ENCODE peak calls at places on chromosomes 1 and 21, in six cellular contexts. Q is GM12891, A is HepG2, S is H1, W is GM12878, K is K562. T is an unnamed sample.

GRCh38 chr1:27609618-27610240 is 5.8 kb upstream of the AHDC1 start:
- DNase-seq in A (no peak), Q (no peak), W (peak), S (no peak), K (no peak), T (no peak)

GRCh38 chr1:92755541-92756351 is 29.2 kb downstream of the EVI5 start:
- DNase-seq in K (no peak), A (no peak), W (no peak), S (no peak), Q (no peak), T (no peak)

GRCh38 chr1:942411-942821 is 16.6 kb downstream of the NOC2L start:
- DNase-seq in A (no peak), W (no peak), S (no peak), K (peak), Q (no peak), T (no peak)

GRCh38 chr1:171835891-171836290 is 5.4 kb upstream of the DNM3 start:
- DNase-seq in S (no peak), Q (no peak), W (no peak), K (no peak), A (no peak), T (no peak)

GRCh38 chr1:4203501-4203900 is 303.4 kb upstream of the C1orf174 start:
- DNase-seq in A (no peak), W (no peak), S (no peak), Q (no peak), K (no peak), T (no peak)

GRCh38 chr21:39644069-39644468 is 31.3 kb downstream of the B3GALT5 start:
- DNase-seq in Q (no peak), K (no peak), A (no peak), S (peak), W (no peak), T (no peak)

GRCh38 chr1:43000271-43000670 is 41.6 kb upstream of the SLC2A1 start:
- DNase-seq in A (no peak), Q (no peak), W (no peak), S (no peak), K (no peak), T (no peak)

GRCh38 chr1:12424150-12424549 is 193.9 kb downstream of the DHRS3 start:
- DNase-seq in Q (no peak), W (no peak), S (no peak), A (no peak), K (no peak), T (no peak)

GRCh38 chr21:41932191-41932575 is 21.6 kb downstream of the C2CD2 start:
- DNase-seq in S (no peak), K (peak), Q (no peak), A (no peak), W (no peak), T (no peak)

GRCh38 chr1:224767031-224767430 is 150.9 kb downstream of the CNIH3 start:
- DNase-seq in S (no peak), A (no peak), Q (no peak), K (no peak), W (no peak), T (no peak)

GRCh38 chr1:238647877-238648276 is 738.5 kb upstream of the CHRM3 start:
- DNase-seq in W (no peak), Q (no peak), A (no peak), S (no peak), K (no peak), T (no peak)

GRCh38 chr21:33059319-33059894 is 10.5 kb upstream of the OLIG1 start:
- DNase-seq in A (peak), Q (no peak), S (no peak), W (no peak), K (no peak), T (no peak)

GRCh38 chr1:110203021-110203661 is 7.0 kb upstream of the KCNC4 start:
- DNase-seq in Q (peak), K (peak), W (peak), A (peak), S (peak), T (peak)

GRCh38 chr1:3009021-3009420 is 12.2 kb upstream of the ACTRT2 start:
- DNase-seq in S (no peak), A (no peak), Q (no peak), W (no peak), K (no peak), T (no peak)

GRCh38 chr1:69388044-69388443 is 179.7 kb upstream of the LRRC7 start:
- DNase-seq in A (no peak), S (no peak), Q (no peak), K (no peak), W (no peak), T (no peak)

GRCh38 chr1:234775477-234776246 is 165.7 kb upstream of the IRF2BP2 start:
- DNase-seq in K (no peak), A (no peak), W (no peak), S (peak), Q (no peak), T (no peak)

GRCh38 chr1:224329484-224329841 is 509 bp downstream of the NVL start:
- DNase-seq in W (no peak), Q (no peak), K (no peak), S (no peak), A (no peak), T (no peak)

GRCh38 chr1:245583081-245583480 is 428.3 kb downstream of the KIF26B start:
- DNase-seq in S (no peak), W (no peak), A (no peak), K (no peak), Q (no peak), T (no peak)

GRCh38 chr1:153572569-153573015 is 6.9 kb upstream of the S100A2 start:
- DNase-seq in S (no peak), K (no peak), W (peak), A (peak), Q (peak), T (no peak)

GRCh38 chr1:171142081-171142450 is 43.0 kb upstream of the FMO2 start:
- DNase-seq in S (no peak), A (peak), K (no peak), W (no peak), Q (no peak), T (no peak)

GRCh38 chr1:163796394-163796821 is 474.7 kb downstream of the NUF2 start:
- DNase-seq in K (no peak), S (no peak), Q (no peak), A (no peak), W (no peak), T (no peak)

GRCh38 chr1:235180916-235181315 is 19.9 kb upstream of the RBM34 start:
- DNase-seq in A (no peak), S (no peak), Q (no peak), K (no peak), W (no peak), T (no peak)

GRCh38 chr1:227958617-227959324 is 11.0 kb upstream of the WNT9A start:
- DNase-seq in K (no peak), S (no peak), W (no peak), A (no peak), Q (no peak), T (no peak)

GRCh38 chr1:114319480-114319879 is 165.8 kb upstream of the SYT6 start:
- DNase-seq in S (no peak), Q (no peak), W (no peak), K (no peak), A (no peak), T (no peak)

GRCh38 chr1:86410879-86411278 is 13.1 kb upstream of the CLCA2 start:
- DNase-seq in K (no peak), W (no peak), A (no peak), S (no peak), Q (no peak), T (no peak)

GRCh38 chr1:192225713-192226112 is 67.5 kb downstream of the RGS18 start:
- DNase-seq in S (no peak), A (no peak), K (no peak), W (no peak), Q (no peak), T (no peak)

GRCh38 chr21:25572895-25573310 is 34.4 kb downstream of the MRPL39 start:
- DNase-seq in W (peak), K (no peak), Q (no peak), A (no peak), S (no peak), T (no peak)

GRCh38 chr1:84164156-84164555 is 20.1 kb downstream of the PRKACB start:
- DNase-seq in W (no peak), S (no peak), A (no peak), Q (no peak), K (no peak), T (no peak)

GRCh38 chr1:156284762-156285161 is 637 bp downstream of the TMEM79 start:
- DNase-seq in Q (no peak), K (no peak), S (no peak), W (no peak), A (no peak), T (no peak)

GRCh38 chr1:36530791-36531190 is 48.1 kb upstream of the CSF3R start:
- DNase-seq in A (no peak), S (no peak), Q (no peak), K (no peak), W (no peak), T (no peak)

GRCh38 chr1:225209153-225209552 is 218.7 kb downstream of the LBR start:
- DNase-seq in W (no peak), Q (no peak), S (no peak), A (peak), K (no peak), T (no peak)

GRCh38 chr21:26846036-26846931 is 1.1 kb upstream of the ADAMTS1 start:
- DNase-seq in Q (no peak), S (peak), W (no peak), K (no peak), A (no peak), T (no peak)

GRCh38 chr1:48228156-48228555 is 5.6 kb downstream of the SLC5A9 start:
- DNase-seq in K (no peak), S (peak), W (no peak), Q (no peak), A (peak), T (no peak)

GRCh38 chr1:155139895-155140629 is at the start of gene DPM3:
- DNase-seq in A (peak), Q (peak), K (peak), W (no peak), S (peak), T (peak)
- TF ChIP-seq POLR2A in A (peak), Q (no peak), K (peak), W (peak), S (no peak), T (peak)

GRCh38 chr1:71269823-71270222 is 189.0 kb upstream of the ZRANB2 start:
- DNase-seq in Q (no peak), A (no peak), W (no peak), S (no peak), K (no peak), T (no peak)
- TF ChIP-seq TAF1 in Q (no peak), A (no peak), W (no peak), S (no peak), K (no peak), T (no peak)

GRCh38 chr1:149899460-149900284 is at the start of gene BOLA1:
- DNase-seq in Q (peak), S (peak), A (peak), W (peak), K (no peak), T (peak)
- TF ChIP-seq POLR2A in Q (peak), S (peak), A (peak), W (peak), K (no peak), T (peak)

DNA sequence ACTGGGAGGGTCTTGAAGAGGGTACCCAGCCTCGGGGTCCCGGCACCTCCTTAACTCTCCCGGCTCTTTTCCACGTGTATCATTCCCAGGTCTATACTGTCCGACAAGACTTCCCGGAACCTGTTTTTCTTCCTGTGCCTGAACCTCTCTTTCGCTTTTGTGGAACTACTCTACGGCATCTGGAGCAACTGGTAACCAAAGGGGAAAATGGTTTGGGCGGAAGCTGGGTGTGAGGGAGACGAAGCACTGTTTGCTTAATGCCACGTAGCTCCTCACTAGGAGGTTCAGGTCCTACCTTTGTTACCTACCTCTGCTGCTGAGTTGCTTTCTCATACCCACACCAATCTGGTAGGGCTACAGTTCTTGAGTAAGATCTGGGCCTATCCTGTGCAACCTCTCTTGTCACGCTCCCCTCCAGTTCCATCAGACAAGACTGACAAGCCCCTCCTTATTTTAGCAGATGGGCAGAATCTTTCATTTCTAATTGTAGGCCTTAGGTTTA is 642 bp downstream of the SLC30A7 start:
- DNase-seq in A (peak), K (peak), Q (peak), W (peak), S (peak), T (peak)
- TF ChIP-seq TAF1 in A (no peak), K (peak), Q (peak), W (peak), S (peak), T (peak)

DNA sequence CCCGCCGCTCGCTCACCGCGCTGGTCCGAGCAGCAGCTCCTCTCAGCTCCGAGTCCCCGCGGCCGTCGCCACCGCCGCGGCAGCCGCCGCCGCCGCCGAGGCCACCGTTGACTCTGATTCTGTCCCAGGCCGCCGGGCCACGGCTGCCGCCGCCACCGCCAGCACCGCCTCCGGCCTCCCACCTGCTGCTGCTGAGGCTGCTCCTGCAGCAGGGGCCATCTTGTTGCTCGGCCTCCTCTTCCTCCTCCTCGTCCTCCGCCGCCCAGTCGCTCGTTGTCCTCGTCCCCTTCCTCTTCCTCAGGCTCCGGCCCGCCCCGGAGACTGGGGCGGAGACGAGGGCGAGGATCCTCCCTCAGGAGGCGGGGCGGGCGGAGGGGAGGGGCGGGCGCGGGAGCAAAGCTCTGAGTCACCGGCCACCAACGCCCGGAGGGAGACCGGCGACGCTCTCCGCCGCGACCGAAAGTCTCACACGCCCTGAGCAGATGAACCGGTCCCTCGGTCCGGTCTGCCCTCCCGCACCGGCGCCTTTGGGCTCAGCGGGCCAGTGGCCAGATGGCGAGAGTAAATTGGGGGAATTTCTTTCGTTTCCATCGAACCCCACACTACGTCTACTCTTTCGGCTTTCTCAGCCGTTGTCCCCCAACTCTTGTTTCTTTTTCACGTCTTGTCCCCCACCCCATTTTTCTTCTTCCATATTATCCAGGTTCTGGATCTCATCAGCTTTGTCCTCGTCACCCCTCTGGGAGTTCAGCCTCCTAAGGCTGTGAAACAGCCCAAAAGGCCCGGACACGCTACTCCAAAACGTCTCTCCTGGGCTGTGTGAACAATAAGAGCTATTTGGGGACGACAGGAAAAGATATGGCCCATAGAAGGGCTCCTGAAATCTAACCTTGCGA is at the start of gene RC3H1:
- DNase-seq in W (peak), S (peak), Q (peak), A (peak), K (peak), T (peak)
- TF ChIP-seq POLR2A in W (peak), S (peak), Q (peak), A (peak), K (peak), T (peak)

GRCh38 chr1:181442181-181442525 is 41.2 kb upstream of the CACNA1E start:
- DNase-seq in Q (no peak), W (no peak), S (no peak), A (no peak), K (no peak), T (no peak)

GRCh38 chr1:181448461-181448860 is 34.9 kb upstream of the CACNA1E start:
- DNase-seq in A (no peak), S (no peak), K (no peak), W (no peak), Q (no peak), T (no peak)

GRCh38 chr1:181440510-181440909 is 42.8 kb upstream of the CACNA1E start:
- DNase-seq in K (no peak), S (no peak), W (no peak), Q (no peak), A (no peak), T (no peak)

GRCh38 chr1:181443231-181443853 is 40.0 kb upstream of the CACNA1E start:
- DNase-seq in S (no peak), W (no peak), K (no peak), A (no peak), Q (no peak), T (no peak)

DNA sequence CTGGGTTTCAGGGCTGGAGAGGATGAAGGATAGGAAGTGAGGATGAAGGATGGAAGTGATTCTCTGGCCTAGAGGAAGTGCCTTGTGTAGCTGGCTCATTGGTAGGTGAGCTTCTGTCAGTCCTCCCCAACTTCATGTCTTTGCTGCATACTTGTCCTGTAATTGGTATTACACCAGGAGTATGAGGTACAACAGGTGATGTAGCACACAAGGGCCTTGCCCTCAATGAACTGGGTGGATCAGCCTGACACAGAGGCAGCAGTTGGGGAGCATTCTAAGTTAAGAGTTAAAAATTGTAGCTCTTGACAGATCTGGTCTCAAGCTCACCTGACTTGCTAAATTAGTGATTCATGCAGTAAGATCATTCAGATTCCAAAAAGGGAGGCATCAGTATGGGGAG is 37.9 kb upstream of the CACNA1E start:
- DNase-seq in A (no peak), K (no peak), S (no peak), Q (no peak), W (no peak), T (no peak)
- TF ChIP-seq TAF1 in A (no peak), K (no peak), S (no peak), Q (no peak), W (no peak), T (no peak)

GRCh38 chr1:243254927-243255790 is at the start of gene CEP170:
- DNase-seq in A (peak), K (peak), W (peak), Q (peak), S (peak), T (peak)
- TF ChIP-seq POLR2A in A (peak), K (peak), W (peak), Q (no peak), S (peak), T (peak)

GRCh38 chr1:160836561-160836960 is 26.1 kb downstream of the CD244 start:
- DNase-seq in K (no peak), Q (no peak), W (no peak), S (no peak), A (no peak), T (no peak)

GRCh38 chr1:160836981-160837557 is 25.6 kb downstream of the CD244 start:
- DNase-seq in S (no peak), Q (no peak), K (no peak), A (no peak), W (no peak), T (no peak)

GRCh38 chr1:160837558-160838205 is 25.0 kb downstream of the CD244 start:
- DNase-seq in W (peak), S (no peak), Q (peak), K (no peak), A (no peak), T (peak)

GRCh38 chr1:160838876-160839275 is 23.8 kb downstream of the CD244 start:
- DNase-seq in K (no peak), A (no peak), W (no peak), S (no peak), Q (no peak), T (no peak)

GRCh38 chr1:160834945-160835565 is 27.6 kb downstream of the CD244 start:
- DNase-seq in S (no peak), K (peak), W (no peak), Q (no peak), A (peak), T (no peak)
- TF ChIP-seq TAF1 in S (no peak), K (no peak), W (no peak), Q (no peak), A (no peak), T (no peak)

T was measured in GM12892.